ENCODE peak calls at places on chromosomes 16 and 17, in nine cellular contexts. One of them, this sample, is unnamed.

GRCh38 chr17:862584-862983 is 80.4 kb downstream of the MRM3 start:
- DNase-seq in heart left ventricle: no peak
- DNase-seq in neural progenitor cell: no peak
- DNase-seq in left ventricle myocardium inferior: no peak
- DNase-seq in foreskin keratinocyte: no peak
- DNase-seq in tibial nerve: no peak
- DNase-seq in A549: no peak
- DNase-seq in dorsolateral prefrontal cortex: no peak
- DNase-seq in AG10803: no peak
- DNase-seq in this sample: no peak

GRCh38 chr16:75113046-75113491 is 3.5 kb downstream of the LDHD start:
- DNase-seq in heart left ventricle: no peak
- DNase-seq in neural progenitor cell: no peak
- DNase-seq in left ventricle myocardium inferior: no peak
- DNase-seq in foreskin keratinocyte: no peak
- DNase-seq in tibial nerve: no peak
- DNase-seq in A549: no peak
- DNase-seq in dorsolateral prefrontal cortex: no peak
- DNase-seq in AG10803: no peak
- DNase-seq in this sample: no peak

GRCh38 chr16:88957887-88958577 is 19.0 kb downstream of the CBFA2T3 start:
- DNase-seq in heart left ventricle: peak
- DNase-seq in neural progenitor cell: no peak
- DNase-seq in left ventricle myocardium inferior: peak
- DNase-seq in foreskin keratinocyte: no peak
- DNase-seq in tibial nerve: no peak
- DNase-seq in A549: no peak
- DNase-seq in dorsolateral prefrontal cortex: no peak
- DNase-seq in AG10803: no peak
- DNase-seq in this sample: no peak

GRCh38 chr16:88540346-88540977 is 29.7 kb upstream of the ZC3H18 start:
- DNase-seq in heart left ventricle: no peak
- DNase-seq in neural progenitor cell: no peak
- DNase-seq in left ventricle myocardium inferior: no peak
- DNase-seq in foreskin keratinocyte: no peak
- DNase-seq in tibial nerve: no peak
- DNase-seq in A549: no peak
- DNase-seq in dorsolateral prefrontal cortex: no peak
- DNase-seq in AG10803: no peak
- DNase-seq in this sample: no peak

GRCh38 chr16:78479723-78480122 is 380.3 kb downstream of the WWOX start:
- DNase-seq in heart left ventricle: no peak
- DNase-seq in neural progenitor cell: no peak
- DNase-seq in left ventricle myocardium inferior: no peak
- DNase-seq in foreskin keratinocyte: no peak
- DNase-seq in tibial nerve: no peak
- DNase-seq in A549: no peak
- DNase-seq in dorsolateral prefrontal cortex: no peak
- DNase-seq in AG10803: no peak
- DNase-seq in this sample: no peak

GRCh38 chr16:67801889-67802288 is 4.5 kb downstream of the RANBP10 start:
- DNase-seq in heart left ventricle: no peak
- DNase-seq in neural progenitor cell: no peak
- DNase-seq in left ventricle myocardium inferior: no peak
- DNase-seq in foreskin keratinocyte: no peak
- DNase-seq in tibial nerve: no peak
- DNase-seq in A549: no peak
- DNase-seq in dorsolateral prefrontal cortex: no peak
- DNase-seq in AG10803: no peak
- DNase-seq in this sample: no peak

GRCh38 chr17:38752930-38753506 is 477 bp downstream of the PSMB3 start:
- DNase-seq in heart left ventricle: no peak
- DNase-seq in neural progenitor cell: no peak
- DNase-seq in left ventricle myocardium inferior: no peak
- DNase-seq in foreskin keratinocyte: no peak
- DNase-seq in tibial nerve: no peak
- DNase-seq in A549: no peak
- DNase-seq in dorsolateral prefrontal cortex: no peak
- DNase-seq in AG10803: no peak
- DNase-seq in this sample: no peak

GRCh38 chr17:76414334-76415295 is 30.2 kb downstream of the SPHK1 start:
- DNase-seq in heart left ventricle: peak
- DNase-seq in neural progenitor cell: peak
- DNase-seq in left ventricle myocardium inferior: peak
- DNase-seq in foreskin keratinocyte: no peak
- DNase-seq in tibial nerve: peak
- DNase-seq in A549: no peak
- DNase-seq in dorsolateral prefrontal cortex: peak
- DNase-seq in AG10803: peak
- DNase-seq in this sample: no peak

GRCh38 chr17:58829172-58829637 is 73.6 kb downstream of the PPM1E start:
- DNase-seq in heart left ventricle: no peak
- DNase-seq in neural progenitor cell: no peak
- DNase-seq in left ventricle myocardium inferior: no peak
- DNase-seq in foreskin keratinocyte: no peak
- DNase-seq in tibial nerve: no peak
- DNase-seq in A549: peak
- DNase-seq in dorsolateral prefrontal cortex: no peak
- DNase-seq in AG10803: no peak
- DNase-seq in this sample: no peak

DNA sequence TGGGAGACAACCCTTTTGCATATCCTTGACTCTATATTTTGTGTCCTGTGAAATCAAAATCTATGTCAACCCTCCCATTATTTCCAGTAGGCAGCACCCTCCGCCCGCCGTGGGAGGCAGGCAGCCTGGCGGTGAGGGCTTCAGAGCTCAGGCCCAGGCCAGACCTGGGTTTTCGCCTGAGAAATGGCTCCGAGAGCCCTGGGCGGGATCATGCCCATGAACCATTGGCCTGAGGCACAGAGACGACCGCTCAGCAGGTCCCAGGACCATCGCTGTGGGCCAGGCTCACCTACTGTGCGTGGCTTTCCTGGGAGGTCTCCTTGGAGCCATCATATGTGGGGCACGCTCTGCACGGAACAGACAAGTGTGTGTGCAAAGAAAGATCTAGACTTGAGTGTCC is 6.3 kb upstream of the SLC38A8 start:
- DNase-seq in heart left ventricle: peak
- DNase-seq in neural progenitor cell: no peak
- DNase-seq in left ventricle myocardium inferior: no peak
- DNase-seq in foreskin keratinocyte: no peak
- DNase-seq in tibial nerve: no peak
- DNase-seq in A549: no peak
- DNase-seq in dorsolateral prefrontal cortex: no peak
- DNase-seq in AG10803: no peak
- DNase-seq in this sample: no peak
- TF ChIP-seq CTCF in heart left ventricle: no peak
- TF ChIP-seq CTCF in neural progenitor cell: no peak
- TF ChIP-seq CTCF in left ventricle myocardium inferior: no peak
- TF ChIP-seq CTCF in foreskin keratinocyte: no peak
- TF ChIP-seq CTCF in tibial nerve: no peak
- TF ChIP-seq CTCF in A549: no peak
- TF ChIP-seq CTCF in dorsolateral prefrontal cortex: no peak
- TF ChIP-seq CTCF in AG10803: no peak
- TF ChIP-seq CTCF in this sample: no peak

DNA sequence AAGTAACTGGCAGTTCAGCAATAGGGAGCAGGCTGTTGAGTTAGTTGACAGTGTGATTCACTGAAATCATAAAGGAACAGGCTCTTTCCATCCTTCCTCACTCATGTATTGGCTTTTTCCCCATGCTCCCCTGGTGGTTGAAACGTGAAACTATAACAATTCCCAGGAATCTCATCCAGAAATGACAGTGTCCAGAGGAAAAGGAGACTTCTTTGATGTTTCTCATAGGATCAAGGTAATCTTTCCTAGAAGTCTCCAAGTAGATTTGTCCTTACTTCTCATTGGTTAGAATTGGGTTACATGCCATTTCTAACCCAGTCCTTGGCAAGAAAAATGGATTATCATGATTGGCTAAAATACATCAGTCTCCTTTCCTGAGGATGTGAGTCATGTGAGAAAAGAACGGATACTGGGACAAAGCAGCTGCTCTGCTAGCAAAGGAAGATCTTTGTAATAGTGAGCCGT is 14.4 kb downstream of the TTC19 start:
- DNase-seq in heart left ventricle: no peak
- DNase-seq in neural progenitor cell: peak
- DNase-seq in left ventricle myocardium inferior: no peak
- DNase-seq in foreskin keratinocyte: peak
- DNase-seq in tibial nerve: no peak
- DNase-seq in A549: peak
- DNase-seq in dorsolateral prefrontal cortex: no peak
- DNase-seq in AG10803: peak
- DNase-seq in this sample: peak
- TF ChIP-seq CTCF in heart left ventricle: no peak
- TF ChIP-seq CTCF in neural progenitor cell: peak
- TF ChIP-seq CTCF in left ventricle myocardium inferior: peak
- TF ChIP-seq CTCF in foreskin keratinocyte: peak
- TF ChIP-seq CTCF in tibial nerve: peak
- TF ChIP-seq CTCF in A549: peak
- TF ChIP-seq CTCF in dorsolateral prefrontal cortex: peak
- TF ChIP-seq CTCF in AG10803: peak
- TF ChIP-seq CTCF in this sample: peak

GRCh38 chr17:67272312-67273050 is 27.5 kb upstream of the HELZ start:
- DNase-seq in heart left ventricle: no peak
- DNase-seq in neural progenitor cell: peak
- DNase-seq in left ventricle myocardium inferior: no peak
- DNase-seq in foreskin keratinocyte: no peak
- DNase-seq in tibial nerve: no peak
- DNase-seq in A549: peak
- DNase-seq in dorsolateral prefrontal cortex: no peak
- DNase-seq in AG10803: no peak
- DNase-seq in this sample: no peak
- TF ChIP-seq CTCF in heart left ventricle: no peak
- TF ChIP-seq CTCF in neural progenitor cell: peak
- TF ChIP-seq CTCF in left ventricle myocardium inferior: no peak
- TF ChIP-seq CTCF in foreskin keratinocyte: peak
- TF ChIP-seq CTCF in tibial nerve: no peak
- TF ChIP-seq CTCF in A549: peak
- TF ChIP-seq CTCF in dorsolateral prefrontal cortex: no peak
- TF ChIP-seq CTCF in AG10803: peak
- TF ChIP-seq CTCF in this sample: no peak

GRCh38 chr16:2090819-2091721 is 43.3 kb downstream of the TSC2 start:
- DNase-seq in heart left ventricle: no peak
- DNase-seq in neural progenitor cell: peak
- DNase-seq in left ventricle myocardium inferior: peak
- DNase-seq in foreskin keratinocyte: no peak
- DNase-seq in tibial nerve: peak
- DNase-seq in A549: peak
- DNase-seq in dorsolateral prefrontal cortex: no peak
- DNase-seq in AG10803: no peak
- DNase-seq in this sample: peak
- TF ChIP-seq CTCF in heart left ventricle: peak
- TF ChIP-seq CTCF in neural progenitor cell: peak
- TF ChIP-seq CTCF in left ventricle myocardium inferior: no peak
- TF ChIP-seq CTCF in foreskin keratinocyte: peak
- TF ChIP-seq CTCF in tibial nerve: no peak
- TF ChIP-seq CTCF in A549: peak
- TF ChIP-seq CTCF in dorsolateral prefrontal cortex: no peak
- TF ChIP-seq CTCF in AG10803: no peak
- TF ChIP-seq CTCF in this sample: peak

This sample was measured in RWPE1.